ENCODE peak calls at places on chromosomes 4 and X, in eight cellular contexts. S is cerebellar cortex, W is brain microvascular endothelial cell, Y is astrocyte of the cerebellum, U is endothelial cell of umbilical vein, V is choroid plexus epithelial cell, J is HepG2, T is NCI-H1105. I is an unnamed sample.

GRCh38 chr4:24527371-24527770 is 57.0 kb downstream of the DHX15 start:
- DNase-seq in W (no peak), Y (no peak), S (no peak), J (no peak), V (peak), T (no peak), U (no peak), I (no peak)

GRCh38 chrX:9465380-9466114 is 689 bp downstream of the TBL1X start:
- DNase-seq in J (no peak), W (no peak), T (no peak), V (no peak), U (peak), S (no peak), Y (no peak), I (no peak)

GRCh38 chrX:102746134-102746584 is 25.6 kb downstream of the GPRASP3 start:
- DNase-seq in V (peak), Y (no peak), J (no peak), S (no peak), W (no peak), T (no peak), U (no peak), I (no peak)

GRCh38 chr4:110041742-110042141 is 129.1 kb downstream of the EGF start:
- DNase-seq in Y (no peak), U (no peak), T (no peak), J (peak), S (no peak), W (no peak), V (no peak), I (no peak)

GRCh38 chrX:123468481-123468880 is 264.4 kb downstream of the THOC2 start:
- DNase-seq in W (no peak), T (no peak), S (no peak), Y (no peak), V (no peak), J (no peak), U (no peak), I (no peak)

GRCh38 chr4:1246901-1247810 is 1.8 kb downstream of the CTBP1 start:
- DNase-seq in T (no peak), Y (no peak), U (no peak), S (no peak), J (no peak), V (peak), W (no peak), I (no peak)

GRCh38 chrX:20266810-20267598 is at the start of gene RPS6KA3:
- DNase-seq in U (peak), J (peak), S (peak), Y (peak), W (peak), T (peak), V (peak), I (no peak)

GRCh38 chrX:135000516-135000915 is 9.7 kb downstream of the SMIM10 start:
- DNase-seq in V (peak), U (no peak), Y (no peak), J (no peak), T (no peak), S (no peak), W (no peak), I (no peak)

GRCh38 chr4:879730-880079 is 52.4 kb downstream of the GAK start:
- DNase-seq in S (no peak), J (no peak), Y (no peak), T (no peak), W (no peak), V (peak), U (no peak), I (no peak)

GRCh38 chrX:119887721-119888425 is 7.8 kb upstream of the AKAP14 start:
- DNase-seq in V (peak), T (peak), Y (no peak), W (peak), J (peak), S (peak), U (peak), I (no peak)

GRCh38 chrX:2576793-2577192 is 76.0 kb upstream of the DHRSX start:
- DNase-seq in W (no peak), S (no peak), V (peak), U (no peak), T (no peak), Y (no peak), J (peak), I (no peak)

GRCh38 chrX:270848-271367 is 10.3 kb upstream of the PLCXD1 start:
- DNase-seq in V (no peak), J (no peak), S (no peak), Y (no peak), T (no peak), U (no peak), W (no peak), I (no peak)

GRCh38 chrX:19954707-19955106 is 36.2 kb downstream of the BCLAF3 start:
- DNase-seq in Y (no peak), T (no peak), V (peak), U (no peak), J (no peak), W (no peak), S (no peak), I (no peak)

GRCh38 chr4:120870279-120870673 is 52.2 kb downstream of the PRDM5 start:
- DNase-seq in Y (no peak), W (no peak), U (no peak), T (no peak), V (no peak), S (peak), J (peak), I (no peak)

GRCh38 chr4:128355301-128355700 is 67.7 kb upstream of the PGRMC2 start:
- DNase-seq in J (no peak), U (peak), S (no peak), Y (no peak), T (no peak), W (no peak), V (no peak), I (no peak)

GRCh38 chr4:40316782-40317635 is 18.1 kb upstream of the CHRNA9 start:
- DNase-seq in T (no peak), W (peak), V (peak), U (peak), S (peak), Y (peak), J (peak), I (peak)

GRCh38 chr4:173264245-173264959 is 69.8 kb downstream of the HMGB2 start:
- DNase-seq in S (no peak), V (peak), U (peak), W (peak), J (no peak), T (peak), Y (no peak), I (no peak)

GRCh38 chrX:148947399-148948025 is 447.1 kb downstream of the AFF2 start:
- DNase-seq in Y (no peak), J (no peak), T (no peak), W (no peak), V (peak), U (no peak), S (no peak), I (no peak)

I was measured in retinal pigment epithelial cell.